ENCODE peak calls at places on chromosomes 13 and 19, in nine cellular contexts. I is GM23338, N is fibroblast of pulmonary artery, X is cardiac muscle cell, W is MM.1S, G is fibroblast of mammary gland, U is HL-60, Q is heart left ventricle, Y is right lobe of liver. O is an unnamed sample.

GRCh38 chr13:50365300-50365682 is 350.0 kb downstream of the KCNRG start:
- DNase-seq in I (no peak), N (peak), X (peak), W (no peak), G (no peak), U (no peak), Q (no peak), Y (no peak), O (no peak)

GRCh38 chr13:32409561-32410440 is 18.1 kb downstream of the N4BP2L1 start:
- DNase-seq in I (peak), N (peak), X (peak), W (no peak), G (peak), U (no peak), Q (peak), Y (peak), O (peak)

GRCh38 chr13:104809483-104809882 is 1726.0 kb downstream of the EFNB2 start:
- DNase-seq in I (no peak), N (peak), X (peak), W (no peak), G (peak), U (peak), Q (no peak), Y (no peak), O (peak)

GRCh38 chr19:55341191-55342043 is 1.7 kb downstream of the KMT5C start:
- DNase-seq in I (peak), N (peak), X (peak), W (peak), G (peak), U (no peak), Q (peak), Y (peak), O (peak)

GRCh38 chr13:31860002-31860401 is 120.7 kb downstream of the RXFP2 start:
- DNase-seq in I (no peak), N (no peak), X (no peak), W (no peak), G (no peak), U (no peak), Q (no peak), Y (peak), O (no peak)

GRCh38 chr19:49895566-49896297 is 955 bp downstream of the IL4I1 start:
- DNase-seq in I (no peak), N (no peak), X (no peak), W (no peak), G (no peak), U (no peak), Q (no peak), Y (no peak), O (no peak)

GRCh38 chr13:94959616-94960015 is 247.3 kb upstream of the SOX21 start:
- DNase-seq in I (no peak), N (no peak), X (peak), W (no peak), G (no peak), U (no peak), Q (no peak), Y (no peak), O (no peak)

GRCh38 chr19:23481043-23481442 is 85.8 kb upstream of the ZNF91 start:
- DNase-seq in I (no peak), N (no peak), X (no peak), W (no peak), G (no peak), U (no peak), Q (no peak), Y (no peak), O (no peak)

GRCh38 chr19:49749055-49749716 is 13.9 kb downstream of the TSKS start:
- DNase-seq in I (peak), N (peak), X (peak), W (no peak), G (peak), U (no peak), Q (no peak), Y (no peak), O (peak)

GRCh38 chr19:5498817-5499535 is 43.8 kb downstream of the ZNRF4 start:
- DNase-seq in I (peak), N (no peak), X (no peak), W (no peak), G (no peak), U (no peak), Q (no peak), Y (no peak), O (no peak)

GRCh38 chr19:45254044-45254531 is 3.0 kb downstream of the MARK4 start:
- DNase-seq in I (peak), N (no peak), X (no peak), W (no peak), G (no peak), U (no peak), Q (no peak), Y (no peak), O (no peak)

GRCh38 chr19:12606796-12607195 is 3.8 kb downstream of the ZNF490 start:
- DNase-seq in I (no peak), N (no peak), X (no peak), W (no peak), G (no peak), U (no peak), Q (no peak), Y (no peak), O (no peak)

GRCh38 chr19:54674021-54674617 is 11.3 kb downstream of the LILRB4 start:
- DNase-seq in I (peak), N (peak), X (peak), W (peak), G (peak), U (peak), Q (no peak), Y (no peak), O (no peak)

GRCh38 chr13:30034448-30034795 is 184.0 kb upstream of the UBL3 start:
- DNase-seq in I (no peak), N (peak), X (peak), W (no peak), G (peak), U (no peak), Q (no peak), Y (no peak), O (peak)

GRCh38 chr13:113086031-113086750 is 19.4 kb upstream of the F7 start:
- DNase-seq in I (peak), N (peak), X (no peak), W (no peak), G (no peak), U (no peak), Q (no peak), Y (peak), O (no peak)

GRCh38 chr13:91323349-91323748 is 24.1 kb upstream of the MIR17HG start:
- DNase-seq in I (no peak), N (no peak), X (no peak), W (no peak), G (no peak), U (no peak), Q (no peak), Y (no peak), O (no peak)

GRCh38 chr13:30143671-30144400 is 163.5 kb downstream of the KATNAL1 start:
- DNase-seq in I (no peak), N (peak), X (peak), W (peak), G (peak), U (no peak), Q (no peak), Y (no peak), O (peak)

GRCh38 chr13:20580257-20580656 is 13.3 kb downstream of the IFT88 start:
- DNase-seq in I (no peak), N (peak), X (peak), W (no peak), G (peak), U (no peak), Q (no peak), Y (peak), O (no peak)

GRCh38 chr13:20583803-20584293 is 16.9 kb downstream of the IFT88 start:
- DNase-seq in I (no peak), N (no peak), X (no peak), W (no peak), G (no peak), U (no peak), Q (no peak), Y (no peak), O (no peak)

GRCh38 chr13:20573636-20574035 is 6.7 kb downstream of the IFT88 start:
- DNase-seq in I (no peak), N (no peak), X (no peak), W (no peak), G (no peak), U (no peak), Q (no peak), Y (no peak), O (no peak)

GRCh38 chr13:20582026-20582425 is 15.1 kb downstream of the IFT88 start:
- DNase-seq in I (no peak), N (no peak), X (no peak), W (no peak), G (no peak), U (no peak), Q (no peak), Y (no peak), O (no peak)

DNA sequence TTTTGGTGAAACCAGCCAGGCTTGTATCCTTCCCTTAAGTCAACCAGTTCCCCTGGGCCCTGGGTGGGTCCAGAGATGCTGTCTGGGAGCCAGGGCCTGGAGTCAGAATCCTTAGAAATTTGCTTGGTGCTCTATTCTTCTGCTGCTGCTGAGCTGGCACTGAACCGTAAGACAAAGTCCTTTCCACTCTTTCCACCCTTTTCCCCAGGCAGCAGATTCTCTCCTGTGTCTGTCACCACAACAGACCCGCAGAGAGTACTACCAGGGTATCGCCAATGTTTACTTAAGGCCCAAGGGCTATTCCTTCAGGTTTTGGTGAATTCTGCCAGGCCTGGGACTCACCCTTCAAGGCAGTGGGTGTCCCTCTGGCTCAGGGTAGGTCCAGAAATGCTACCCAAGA is 12.2 kb downstream of the IFT88 start:
- DNase-seq in I (no peak), N (no peak), X (no peak), W (no peak), G (no peak), U (no peak), Q (no peak), Y (no peak), O (no peak)
- TF ChIP-seq CTCF in I (no peak), N (no peak), X (no peak), W (no peak), G (no peak), U (no peak), Q (no peak), Y (no peak), O (no peak)

DNA sequence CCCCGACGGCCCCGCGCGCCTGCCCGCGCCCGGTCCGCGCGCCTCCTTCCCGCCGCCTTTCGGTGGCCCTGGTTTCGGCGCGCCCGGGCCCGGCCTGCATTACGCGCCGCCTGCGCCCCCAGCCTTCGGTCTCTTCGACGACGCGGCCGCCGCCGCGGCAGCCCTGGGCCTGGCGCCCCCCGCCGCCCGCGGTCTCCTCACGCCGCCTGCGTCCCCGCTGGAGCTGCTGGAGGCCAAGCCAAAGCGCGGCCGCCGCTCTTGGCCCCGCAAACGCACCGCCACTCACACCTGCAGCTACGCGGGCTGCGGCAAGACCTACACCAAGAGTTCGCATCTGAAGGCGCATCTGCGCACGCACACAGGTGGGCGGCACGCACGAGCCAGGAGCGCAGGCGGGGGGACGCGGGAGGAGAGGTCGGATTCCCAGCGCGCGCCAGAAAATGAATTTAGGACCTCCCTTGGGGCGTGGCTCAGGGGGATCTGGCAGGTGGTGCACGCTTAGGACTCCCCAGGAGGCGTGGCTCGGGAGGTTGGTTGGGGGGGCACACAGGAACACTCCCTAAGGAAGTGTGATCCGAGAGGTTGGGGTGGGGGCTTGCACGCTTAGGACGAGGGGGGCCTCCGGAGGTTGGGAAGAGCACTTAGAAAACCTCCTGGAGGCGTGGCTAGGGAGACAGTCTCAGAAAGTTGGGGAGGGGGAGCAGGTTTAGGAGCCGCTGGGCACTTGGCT is 1.2 kb downstream of the KLF2 start:
- DNase-seq in I (peak), N (peak), X (peak), W (peak), G (no peak), U (no peak), Q (peak), Y (peak), O (no peak)
- H3K4me3 ChIP-seq in I (peak), N (peak), X (peak), W (peak), G (peak), U (peak), Q (peak), Y (peak), O (peak)

DNA sequence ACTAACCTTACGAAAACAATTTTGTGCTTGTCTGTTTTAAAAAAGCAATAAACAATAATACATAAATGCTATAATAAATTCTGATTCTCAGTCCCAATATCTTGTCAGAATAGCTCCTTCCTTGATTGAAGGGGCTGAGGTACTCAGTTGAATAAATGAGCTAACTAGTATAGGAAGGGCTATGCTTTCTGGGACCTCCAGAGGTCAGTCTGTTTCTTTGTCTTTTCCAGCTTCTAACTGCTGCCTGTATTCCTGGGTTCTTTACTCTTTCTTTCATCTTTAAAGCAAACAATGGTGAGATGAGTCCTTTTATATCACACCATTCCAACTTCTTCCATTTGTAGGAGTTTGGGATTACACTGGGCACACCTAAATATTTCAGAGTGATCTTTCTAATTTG is 1297.0 kb upstream of the ATXN8OS start:
- DNase-seq in I (peak), N (no peak), X (no peak), W (peak), G (no peak), U (no peak), Q (no peak), Y (no peak), O (no peak)
- TF ChIP-seq CTCF in I (peak), N (no peak), X (no peak), W (peak), G (no peak), U (no peak), Q (no peak), Y (no peak), O (no peak)

GRCh38 chr13:110651726-110652230 is 36.4 kb downstream of the NAXD start:
- DNase-seq in I (no peak), N (no peak), X (no peak), W (no peak), G (no peak), U (no peak), Q (no peak), Y (no peak), O (no peak)

GRCh38 chr13:110649551-110649950 is 34.2 kb downstream of the NAXD start:
- DNase-seq in I (no peak), N (no peak), X (no peak), W (no peak), G (no peak), U (no peak), Q (no peak), Y (no peak), O (no peak)

GRCh38 chr13:110648848-110649421 is 33.6 kb downstream of the NAXD start:
- DNase-seq in I (no peak), N (no peak), X (no peak), W (no peak), G (no peak), U (no peak), Q (no peak), Y (no peak), O (no peak)

GRCh38 chr13:110651271-110651670 is 35.9 kb downstream of the NAXD start:
- DNase-seq in I (no peak), N (no peak), X (no peak), W (no peak), G (no peak), U (no peak), Q (no peak), Y (no peak), O (no peak)

GRCh38 chr13:110650436-110650835 is 35.1 kb downstream of the NAXD start:
- DNase-seq in I (no peak), N (no peak), X (no peak), W (no peak), G (no peak), U (no peak), Q (no peak), Y (no peak), O (no peak)
- H3K4me3 ChIP-seq in I (no peak), N (no peak), X (no peak), W (no peak), G (no peak), U (no peak), Q (no peak), Y (no peak), O (no peak)

GRCh38 chr13:34352958-34353357 is 535.0 kb downstream of the RFC3 start:
- DNase-seq in I (no peak), N (no peak), X (no peak), W (no peak), G (peak), U (no peak), Q (no peak), Y (no peak), O (no peak)

GRCh38 chr13:34347784-34348573 is 530.0 kb downstream of the RFC3 start:
- DNase-seq in I (peak), N (no peak), X (no peak), W (no peak), G (no peak), U (no peak), Q (no peak), Y (no peak), O (no peak)

GRCh38 chr13:34346626-34347025 is 528.7 kb downstream of the RFC3 start:
- DNase-seq in I (no peak), N (no peak), X (no peak), W (no peak), G (no peak), U (no peak), Q (no peak), Y (no peak), O (peak)

GRCh38 chr13:34349091-34349722 is 531.3 kb downstream of the RFC3 start:
- DNase-seq in I (no peak), N (peak), X (peak), W (no peak), G (peak), U (no peak), Q (peak), Y (no peak), O (peak)

GRCh38 chr13:34351134-34351533 is 533.2 kb downstream of the RFC3 start:
- DNase-seq in I (no peak), N (no peak), X (no peak), W (no peak), G (no peak), U (no peak), Q (no peak), Y (no peak), O (no peak)
- TF ChIP-seq CTCF in I (no peak), N (no peak), X (no peak), W (no peak), G (no peak), U (no peak), Q (no peak), Y (no peak), O (no peak)

DNA sequence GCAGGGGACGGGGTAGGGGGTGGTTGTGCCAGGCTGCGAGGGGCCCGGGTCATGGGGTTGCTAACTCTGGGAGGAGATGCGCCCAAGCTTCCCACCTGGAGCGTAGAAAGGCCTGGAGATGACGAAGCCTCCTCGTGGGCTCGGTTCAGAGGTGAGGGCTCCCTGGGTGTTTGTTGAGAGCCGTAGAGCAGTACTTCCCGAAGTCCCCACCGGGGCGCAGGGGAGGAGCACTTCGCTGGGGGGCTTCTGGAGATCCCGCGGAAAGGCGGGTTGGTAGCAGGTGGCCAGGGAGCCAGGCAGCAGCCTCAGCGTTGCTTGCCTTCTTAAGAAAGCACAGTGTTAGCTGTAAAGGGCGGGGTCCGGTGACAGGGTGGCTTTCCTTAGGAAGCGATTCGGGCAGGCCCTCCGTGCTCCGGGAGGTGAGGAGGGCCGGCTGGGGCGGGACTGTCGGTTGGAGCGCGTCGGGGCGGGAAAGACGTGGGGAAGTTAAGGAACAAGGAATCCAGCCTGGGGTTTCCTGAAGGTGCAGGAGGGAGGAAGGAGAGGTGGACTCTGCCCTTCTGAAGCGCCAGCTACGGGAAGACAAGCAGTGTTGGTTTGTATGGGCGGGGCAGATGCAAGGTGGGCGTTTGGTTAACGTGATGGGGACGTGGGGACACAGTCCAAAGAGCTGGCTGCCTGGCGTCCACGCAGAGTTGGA is 3.3 kb downstream of the VSTM2B start:
- DNase-seq in I (peak), N (no peak), X (no peak), W (no peak), G (no peak), U (no peak), Q (no peak), Y (no peak), O (no peak)
- H3K4me3 ChIP-seq in I (peak), N (no peak), X (peak), W (no peak), G (no peak), U (no peak), Q (peak), Y (no peak), O (no peak)

DNA sequence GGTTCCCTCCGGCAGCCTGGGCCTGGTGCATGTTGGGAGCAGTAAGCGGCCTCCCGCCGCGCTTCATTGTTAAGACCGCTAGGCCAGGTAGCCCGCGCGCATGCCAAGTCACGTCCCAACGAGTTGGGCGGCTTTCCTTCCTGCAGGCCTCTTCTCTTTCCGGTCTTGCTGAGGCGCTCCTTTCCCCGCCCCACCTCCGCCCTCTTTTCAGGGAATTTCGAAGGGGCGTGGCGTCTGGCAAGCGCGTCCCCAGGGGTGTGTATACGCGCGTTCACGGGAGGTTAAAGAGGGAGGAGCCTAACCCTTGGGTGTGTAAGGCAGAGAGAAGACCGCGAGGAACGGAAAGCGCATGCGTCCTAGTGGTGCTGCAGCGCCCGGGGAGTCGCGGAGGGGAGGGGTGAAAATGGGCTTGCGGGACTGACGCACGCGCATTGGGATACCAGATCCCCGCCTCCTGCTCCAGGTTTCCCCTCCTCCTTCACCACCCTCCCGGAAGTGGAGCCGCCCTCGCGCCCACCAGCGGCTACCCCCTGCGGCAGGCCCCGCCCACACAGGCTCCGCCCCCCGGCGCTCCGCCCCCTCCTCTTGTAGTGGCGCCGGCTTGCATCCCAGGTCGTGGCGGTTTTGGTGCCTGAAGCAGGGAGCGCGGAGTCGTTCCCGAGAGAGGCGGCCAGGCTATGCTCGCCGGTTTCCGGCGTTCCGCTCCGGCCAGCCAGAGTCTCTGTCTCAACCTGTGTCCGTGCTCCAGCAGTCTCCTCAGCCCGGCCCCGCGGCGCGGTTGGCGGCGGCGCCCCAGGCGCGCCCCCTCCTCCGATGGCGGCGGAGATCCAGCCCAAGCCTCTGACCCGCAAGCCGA is at the start of gene WDFY2:
- DNase-seq in I (peak), N (peak), X (peak), W (peak), G (peak), U (peak), Q (peak), Y (peak), O (peak)
- TF ChIP-seq CTCF in I (no peak), N (no peak), X (no peak), W (no peak), G (no peak), U (no peak), Q (peak), Y (no peak), O (no peak)

O was measured in foreskin fibroblast.